ENCODE peak calls at places on chromosomes 2 and 18, in nine cellular contexts. H is prostate gland, J is transverse colon, F is endothelial cell of umbilical vein, T is H1, V is suprapubic skin, U is stomach, D is sigmoid colon, Y is GM23338. S is an unnamed sample.

GRCh38 chr2:15642334-15643208 is 50.9 kb downstream of the DDX1 start:
- DNase-seq in H (no peak), J (no peak), U (no peak), T (no peak), V (no peak), D (no peak), F (no peak), Y (peak), S (no peak)

GRCh38 chr2:28624436-28624797 is 127.2 kb upstream of the PPP1CB start:
- DNase-seq in J (no peak), Y (no peak), V (no peak), T (no peak), U (no peak), H (no peak), F (no peak), D (no peak), S (no peak)

GRCh38 chr2:43104106-43104505 is 122.3 kb downstream of the ZFP36L2 start:
- DNase-seq in U (no peak), T (no peak), V (no peak), J (no peak), H (no peak), Y (no peak), F (no peak), D (peak), S (no peak)

GRCh38 chr18:3172081-3172480 is 47.7 kb downstream of the MYOM1 start:
- DNase-seq in Y (no peak), V (no peak), J (no peak), H (no peak), U (no peak), F (no peak), T (no peak), D (no peak), S (no peak)

GRCh38 chr2:232516556-232516955 is 3.6 kb upstream of the PRSS56 start:
- DNase-seq in Y (no peak), U (no peak), J (no peak), T (no peak), H (no peak), V (no peak), D (no peak), F (no peak), S (no peak)

GRCh38 chr18:78238404-78239089 is 741.1 kb upstream of the SALL3 start:
- DNase-seq in H (no peak), J (no peak), D (no peak), V (no peak), T (no peak), Y (peak), U (no peak), F (no peak), S (peak)

GRCh38 chr2:96502891-96503636 is 2.1 kb downstream of the NEURL3 start:
- DNase-seq in T (no peak), Y (no peak), H (no peak), J (no peak), U (no peak), F (no peak), V (no peak), D (no peak), S (peak)

GRCh38 chr2:168120730-168121129 is 126.7 kb downstream of the STK39 start:
- DNase-seq in F (no peak), T (no peak), V (no peak), H (no peak), Y (no peak), D (no peak), J (no peak), U (no peak), S (no peak)

GRCh38 chr18:4236940-4237686 is 218.0 kb downstream of the DLGAP1 start:
- DNase-seq in J (no peak), U (no peak), D (no peak), T (no peak), F (no peak), H (no peak), Y (peak), V (no peak), S (no peak)

GRCh38 chr2:98518106-98518505 is 73.4 kb downstream of the INPP4A start:
- DNase-seq in F (peak), U (no peak), T (no peak), J (peak), H (no peak), Y (peak), D (peak), V (no peak), S (peak)

GRCh38 chr2:10330700-10331032 is 28.0 kb downstream of the HPCAL1 start:
- DNase-seq in D (no peak), V (no peak), U (no peak), J (no peak), F (no peak), T (no peak), H (no peak), Y (no peak), S (no peak)

GRCh38 chr2:7437716-7438648 is 520.8 kb downstream of the RNF144A start:
- DNase-seq in H (no peak), V (no peak), U (no peak), Y (no peak), F (no peak), T (no peak), D (no peak), J (no peak), S (no peak)

GRCh38 chr2:141522048-141522447 is 608.8 kb downstream of the LRP1B start:
- DNase-seq in T (no peak), U (no peak), H (no peak), Y (no peak), J (no peak), F (no peak), D (no peak), V (no peak), S (no peak)

GRCh38 chr2:69221960-69222751 is 164.9 kb downstream of the GFPT1 start:
- DNase-seq in U (no peak), V (no peak), D (no peak), F (no peak), H (no peak), J (no peak), T (no peak), Y (no peak), S (no peak)

GRCh38 chr2:142082363-142082762 is 48.5 kb downstream of the LRP1B start:
- DNase-seq in J (no peak), F (no peak), H (no peak), T (no peak), D (no peak), U (no peak), V (no peak), Y (no peak), S (no peak)

GRCh38 chr2:186125625-186126024 is 360.4 kb upstream of the ZC3H15 start:
- DNase-seq in J (no peak), T (no peak), V (no peak), D (no peak), U (no peak), Y (no peak), H (no peak), F (no peak), S (no peak)

GRCh38 chr2:155792666-155793065 is 539.9 kb downstream of the NR4A2 start:
- DNase-seq in F (no peak), V (no peak), D (no peak), Y (no peak), U (no peak), J (no peak), T (no peak), H (no peak), S (no peak)

GRCh38 chr2:201136889-201137321 is 20.9 kb downstream of the CFLAR start:
- DNase-seq in D (no peak), F (no peak), U (no peak), Y (no peak), T (no peak), V (no peak), H (no peak), J (no peak), S (no peak)

GRCh38 chr2:237351046-237351445 is 62.9 kb downstream of the COL6A3 start:
- DNase-seq in U (no peak), V (no peak), Y (peak), T (no peak), J (no peak), D (no peak), F (no peak), H (no peak), S (no peak)

GRCh38 chr2:98555681-98556080 is 52.6 kb downstream of the COA5 start:
- DNase-seq in T (no peak), U (no peak), V (no peak), H (no peak), D (no peak), Y (no peak), J (no peak), F (no peak), S (no peak)

GRCh38 chr2:128465246-128466170 is 146.8 kb upstream of the HS6ST1 start:
- DNase-seq in J (no peak), V (peak), Y (no peak), T (no peak), H (no peak), F (no peak), U (peak), D (no peak), S (no peak)

GRCh38 chr2:196174424-196174823 is 3.0 kb upstream of the STK17B start:
- DNase-seq in U (no peak), V (no peak), T (no peak), H (no peak), D (no peak), Y (peak), F (no peak), J (no peak), S (no peak)

GRCh38 chr2:29228276-29228675 is 113.1 kb downstream of the CLIP4 start:
- DNase-seq in F (no peak), Y (no peak), J (no peak), T (no peak), U (no peak), H (no peak), V (no peak), D (no peak), S (no peak)

GRCh38 chr2:195535911-195536522 is 121.0 kb upstream of the SLC39A10 start:
- DNase-seq in D (no peak), U (no peak), F (no peak), V (no peak), Y (no peak), T (no peak), H (no peak), J (peak), S (no peak)

GRCh38 chr2:26635401-26635800 is 5.8 kb downstream of the CIB4 start:
- DNase-seq in J (no peak), Y (no peak), V (no peak), U (no peak), D (no peak), F (no peak), T (no peak), H (no peak), S (no peak)

GRCh38 chr2:10382313-10383061 is 65.6 kb downstream of the ODC1 start:
- DNase-seq in T (no peak), V (no peak), Y (peak), U (peak), D (no peak), F (peak), H (no peak), J (peak), S (no peak)

GRCh38 chr18:26532367-26533340 is 15.7 kb downstream of the KCTD1 start:
- DNase-seq in Y (peak), D (no peak), T (no peak), H (no peak), F (no peak), U (no peak), J (no peak), V (no peak), S (no peak)

GRCh38 chr2:36769106-36769505 is 72.6 kb downstream of the VIT start:
- DNase-seq in H (no peak), J (no peak), V (no peak), D (no peak), F (no peak), Y (no peak), T (no peak), U (no peak), S (no peak)

GRCh38 chr18:56108486-56109367 is 520.7 kb upstream of the TCF4 start:
- DNase-seq in D (no peak), V (no peak), Y (no peak), U (no peak), H (no peak), J (no peak), T (no peak), F (peak), S (no peak)

GRCh38 chr18:44153976-44154375 is 526.7 kb upstream of the SETBP1 start:
- DNase-seq in J (no peak), F (no peak), V (no peak), U (no peak), T (no peak), Y (no peak), D (no peak), H (no peak), S (no peak)

GRCh38 chr18:32378705-32379104 is 92.0 kb downstream of the GAREM1 start:
- DNase-seq in V (no peak), F (peak), T (no peak), U (peak), Y (no peak), J (no peak), H (no peak), D (no peak), S (no peak)

GRCh38 chr18:32383040-32383819 is 87.5 kb downstream of the GAREM1 start:
- DNase-seq in V (no peak), Y (no peak), D (no peak), F (peak), J (no peak), H (peak), T (no peak), U (no peak), S (no peak)

GRCh38 chr18:32379891-32380290 is 90.8 kb downstream of the GAREM1 start:
- DNase-seq in J (no peak), T (no peak), V (no peak), F (no peak), Y (no peak), H (no peak), D (no peak), U (no peak), S (no peak)

GRCh38 chr18:32381761-32382160 is 88.9 kb downstream of the GAREM1 start:
- DNase-seq in H (no peak), Y (no peak), V (no peak), T (no peak), J (no peak), D (no peak), U (no peak), F (no peak), S (no peak)

GRCh38 chr18:32380559-32380958 is 90.1 kb downstream of the GAREM1 start:
- DNase-seq in U (no peak), F (no peak), T (no peak), D (no peak), Y (peak), H (no peak), V (no peak), J (no peak), S (no peak)
- TF ChIP-seq CTCF in U (no peak), F (no peak), T (no peak), D (no peak), Y (peak), H (no peak), V (no peak), J (no peak), S (no peak)

GRCh38 chr2:190997516-190998113 is 16.4 kb downstream of the STAT1 start:
- DNase-seq in J (no peak), Y (no peak), V (no peak), T (no peak), U (no peak), H (no peak), D (no peak), F (no peak), S (no peak)
- TF ChIP-seq POLR2AphosphoS5 in J (peak), Y (no peak), V (no peak), T (no peak), U (no peak), H (no peak), D (peak), F (no peak), S (no peak)

DNA sequence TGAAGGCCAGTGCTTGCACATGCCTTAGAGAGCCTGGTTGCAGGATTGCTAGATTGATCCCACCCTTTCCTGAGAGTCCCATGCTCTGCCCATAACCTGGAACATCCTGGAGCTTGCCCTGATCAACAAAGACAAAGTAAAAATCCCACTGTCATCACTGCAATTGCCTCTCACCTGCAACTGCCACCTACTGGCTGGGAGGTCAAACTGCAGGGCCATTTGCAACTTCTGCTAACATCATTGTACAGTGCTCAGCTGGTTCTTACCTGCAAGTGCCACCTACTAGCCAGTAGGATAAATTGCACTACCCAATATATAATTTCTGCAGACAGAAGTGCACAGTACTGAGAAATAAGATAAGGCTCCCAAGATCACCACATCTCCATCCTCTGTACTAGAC is 947.5 kb downstream of the CPS1 start:
- DNase-seq in D (no peak), T (no peak), U (no peak), V (no peak), Y (peak), F (no peak), H (no peak), J (no peak), S (no peak)
- TF ChIP-seq CTCF in D (no peak), T (peak), U (no peak), V (no peak), Y (peak), F (no peak), H (no peak), J (no peak), S (no peak)

GRCh38 chr2:191666733-191667132 is 11.2 kb upstream of the NABP1 start:
- DNase-seq in J (no peak), F (no peak), D (no peak), U (no peak), H (no peak), V (no peak), T (no peak), Y (peak), S (no peak)
- TF ChIP-seq POLR2AphosphoS5 in J (no peak), F (no peak), D (no peak), U (no peak), H (no peak), V (no peak), T (no peak), Y (no peak), S (no peak)

GRCh38 chr18:32461704-32462272 is 8.9 kb downstream of the GAREM1 start:
- DNase-seq in Y (no peak), H (no peak), D (no peak), T (no peak), V (no peak), U (no peak), J (no peak), F (no peak), S (no peak)
- TF ChIP-seq CTCF in Y (no peak), H (no peak), D (no peak), T (no peak), V (no peak), U (no peak), J (no peak), F (no peak), S (no peak)

GRCh38 chr2:146918280-146918679 is 926.5 kb upstream of the ACVR2A start:
- DNase-seq in Y (no peak), D (no peak), J (no peak), U (no peak), F (no peak), H (no peak), V (no peak), T (no peak), S (no peak)

GRCh38 chr2:146912536-146912935 is 932.3 kb upstream of the ACVR2A start:
- DNase-seq in J (no peak), F (no peak), T (no peak), Y (no peak), D (no peak), H (no peak), U (no peak), V (no peak), S (no peak)

GRCh38 chr2:146913476-146913875 is 931.4 kb upstream of the ACVR2A start:
- DNase-seq in T (no peak), D (no peak), F (no peak), H (no peak), Y (no peak), J (no peak), U (no peak), V (no peak), S (no peak)

GRCh38 chr2:146916914-146917313 is 927.9 kb upstream of the ACVR2A start:
- DNase-seq in T (no peak), H (peak), D (no peak), V (no peak), U (no peak), J (no peak), F (no peak), Y (no peak), S (no peak)

DNA sequence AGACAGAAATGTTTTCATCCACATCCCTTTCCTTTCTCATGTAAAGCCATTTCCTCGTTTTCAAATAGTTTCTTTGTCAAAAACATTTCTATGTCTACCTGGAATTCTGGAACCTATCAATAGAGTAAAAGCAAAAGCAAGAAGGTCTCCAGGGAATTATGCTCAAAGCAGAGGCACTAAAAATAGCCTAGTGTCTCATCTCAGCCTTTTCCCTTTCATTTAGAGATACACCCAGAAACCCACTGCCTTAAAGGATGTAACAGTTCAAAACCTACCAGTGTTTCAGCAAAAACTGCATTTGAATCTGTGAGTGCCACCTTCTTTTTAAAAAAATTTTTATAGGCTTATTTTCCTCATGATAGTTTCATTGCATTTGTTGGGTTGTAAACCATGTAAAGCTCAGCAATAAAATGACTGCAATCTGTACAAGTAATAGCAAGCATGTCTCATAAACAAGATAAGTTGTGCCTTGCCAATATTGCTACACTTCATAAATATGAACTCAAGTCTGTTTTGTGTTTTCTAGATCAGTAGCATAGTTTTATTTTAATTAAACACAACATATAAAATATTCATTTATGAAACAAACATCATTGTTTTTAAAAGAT is 927.3 kb upstream of the ACVR2A start:
- DNase-seq in V (no peak), U (no peak), Y (no peak), T (no peak), J (no peak), H (no peak), D (no peak), F (no peak), S (no peak)
- TF ChIP-seq POLR2AphosphoS5 in V (no peak), U (no peak), Y (no peak), T (no peak), J (no peak), H (no peak), D (no peak), F (no peak), S (no peak)